ENCODE peak calls at places on chromosomes 6 and 20, in seven cellular contexts. One of them, this sample, is unnamed.

GRCh38 chr6:148857817-148858390 is 111.1 kb downstream of the UST start:
- DNase-seq in GM06990: no peak
- DNase-seq in colonic mucosa: no peak
- DNase-seq in A673: no peak
- DNase-seq in pancreas: no peak
- DNase-seq in AG09309: peak
- DNase-seq in cardiac fibroblast: peak
- DNase-seq in this sample: no peak

GRCh38 chr6:79705456-79705995 is 74.4 kb downstream of the SH3BGRL2 start:
- DNase-seq in cardiac fibroblast: peak
- DNase-seq in AG09309: no peak
- DNase-seq in GM06990: no peak
- DNase-seq in colonic mucosa: no peak
- DNase-seq in pancreas: no peak
- DNase-seq in A673: no peak
- DNase-seq in this sample: no peak

GRCh38 chr6:44129841-44130322 is 2.5 kb downstream of the TMEM63B start:
- DNase-seq in AG09309: no peak
- DNase-seq in A673: no peak
- DNase-seq in GM06990: no peak
- DNase-seq in pancreas: no peak
- DNase-seq in cardiac fibroblast: no peak
- DNase-seq in colonic mucosa: no peak
- DNase-seq in this sample: no peak

GRCh38 chr20:8082025-8082424 is 50.0 kb upstream of the PLCB1 start:
- DNase-seq in A673: peak
- DNase-seq in AG09309: no peak
- DNase-seq in cardiac fibroblast: peak
- DNase-seq in pancreas: no peak
- DNase-seq in GM06990: no peak
- DNase-seq in colonic mucosa: no peak
- DNase-seq in this sample: no peak

GRCh38 chr6:131547524-131547923 is 25.5 kb upstream of the ARG1 start:
- DNase-seq in pancreas: no peak
- DNase-seq in GM06990: no peak
- DNase-seq in colonic mucosa: no peak
- DNase-seq in A673: no peak
- DNase-seq in cardiac fibroblast: no peak
- DNase-seq in AG09309: no peak
- DNase-seq in this sample: no peak

GRCh38 chr6:43171284-43172126 is 436 bp downstream of the SRF start:
- DNase-seq in colonic mucosa: no peak
- DNase-seq in AG09309: no peak
- DNase-seq in GM06990: peak
- DNase-seq in A673: peak
- DNase-seq in pancreas: peak
- DNase-seq in cardiac fibroblast: no peak
- DNase-seq in this sample: no peak

GRCh38 chr20:21336455-21337151 is 33.5 kb downstream of the XRN2 start:
- DNase-seq in cardiac fibroblast: no peak
- DNase-seq in pancreas: no peak
- DNase-seq in AG09309: no peak
- DNase-seq in GM06990: no peak
- DNase-seq in A673: no peak
- DNase-seq in colonic mucosa: no peak
- DNase-seq in this sample: no peak

GRCh38 chr6:3831741-3832530 is 17.2 kb upstream of the FAM50B start:
- DNase-seq in colonic mucosa: no peak
- DNase-seq in pancreas: no peak
- DNase-seq in GM06990: no peak
- DNase-seq in cardiac fibroblast: peak
- DNase-seq in A673: no peak
- DNase-seq in AG09309: no peak
- DNase-seq in this sample: no peak

GRCh38 chr6:36685926-36686667 is 7.6 kb downstream of the CDKN1A start:
- DNase-seq in pancreas: no peak
- DNase-seq in AG09309: no peak
- DNase-seq in cardiac fibroblast: no peak
- DNase-seq in colonic mucosa: no peak
- DNase-seq in A673: no peak
- DNase-seq in GM06990: no peak
- DNase-seq in this sample: no peak

GRCh38 chr20:19493794-19494495 is 264.1 kb upstream of the RIN2 start:
- DNase-seq in colonic mucosa: no peak
- DNase-seq in pancreas: no peak
- DNase-seq in AG09309: no peak
- DNase-seq in GM06990: no peak
- DNase-seq in cardiac fibroblast: no peak
- DNase-seq in A673: no peak
- DNase-seq in this sample: no peak
- H3K4me3 ChIP-seq in colonic mucosa: no peak
- H3K4me3 ChIP-seq in pancreas: no peak
- H3K4me3 ChIP-seq in AG09309: no peak
- H3K4me3 ChIP-seq in GM06990: no peak
- H3K4me3 ChIP-seq in cardiac fibroblast: no peak
- H3K4me3 ChIP-seq in A673: no peak
- H3K4me3 ChIP-seq in this sample: no peak

DNA sequence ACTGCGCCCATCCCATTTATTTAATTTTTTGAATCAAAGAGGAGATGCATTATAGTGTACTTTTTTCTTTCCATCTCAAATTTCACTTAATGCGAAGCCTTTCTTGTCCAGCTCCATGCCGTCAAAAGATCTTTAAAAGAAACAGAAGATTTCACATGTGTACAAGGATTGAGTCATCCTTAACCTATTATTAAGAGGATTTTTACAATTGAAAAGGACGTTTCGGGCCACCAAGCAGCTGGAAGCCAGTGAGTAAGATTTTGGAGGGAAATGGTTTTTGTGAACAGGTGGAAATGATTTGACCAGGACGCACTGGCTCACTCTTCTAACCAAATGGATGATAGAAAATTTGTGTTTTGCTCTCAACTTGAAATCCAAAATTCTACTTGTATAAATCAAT is 15.1 kb upstream of the CCDC170 start:
- DNase-seq in GM06990: no peak
- DNase-seq in cardiac fibroblast: no peak
- DNase-seq in A673: no peak
- DNase-seq in pancreas: no peak
- DNase-seq in AG09309: no peak
- DNase-seq in colonic mucosa: no peak
- DNase-seq in this sample: no peak
- H3K4me3 ChIP-seq in GM06990: no peak
- H3K4me3 ChIP-seq in cardiac fibroblast: no peak
- H3K4me3 ChIP-seq in A673: no peak
- H3K4me3 ChIP-seq in pancreas: no peak
- H3K4me3 ChIP-seq in AG09309: no peak
- H3K4me3 ChIP-seq in colonic mucosa: no peak
- H3K4me3 ChIP-seq in this sample: no peak

DNA sequence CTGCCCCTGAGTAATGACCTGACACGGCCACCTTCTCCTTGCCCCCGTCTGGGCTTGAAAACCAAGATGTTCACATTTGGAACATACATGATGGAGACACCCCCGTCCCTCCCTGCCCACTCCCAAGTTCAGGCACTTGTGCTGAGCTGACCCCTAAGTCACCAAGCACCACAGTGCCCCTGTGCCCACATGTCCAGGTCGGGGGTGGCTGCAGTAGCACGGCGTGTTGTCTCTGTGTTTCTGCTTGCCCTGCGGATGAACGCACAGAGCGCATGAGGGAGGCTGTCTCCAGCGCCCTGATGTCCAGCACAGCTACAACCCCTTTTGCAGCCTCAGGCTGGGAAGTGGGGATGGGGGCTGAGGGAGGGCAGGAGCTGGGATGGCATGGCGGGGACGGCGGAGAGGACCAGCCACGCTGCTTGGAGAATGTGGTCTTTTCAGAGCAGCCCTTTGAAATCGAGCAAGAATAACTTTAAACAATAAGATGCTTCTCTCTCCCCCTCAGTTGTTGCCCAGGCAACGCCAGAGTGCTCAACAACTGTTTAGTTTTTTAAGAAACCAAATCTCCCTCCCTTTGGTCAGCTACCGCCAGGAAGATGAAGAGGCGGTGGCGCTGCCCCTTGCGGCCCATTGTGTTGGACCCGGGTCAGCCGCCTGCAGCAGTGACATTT is 33.2 kb upstream of the CDH22 start:
- DNase-seq in cardiac fibroblast: no peak
- DNase-seq in AG09309: no peak
- DNase-seq in colonic mucosa: no peak
- DNase-seq in A673: no peak
- DNase-seq in GM06990: no peak
- DNase-seq in pancreas: no peak
- DNase-seq in this sample: no peak
- H3K4me3 ChIP-seq in cardiac fibroblast: no peak
- H3K4me3 ChIP-seq in AG09309: no peak
- H3K4me3 ChIP-seq in colonic mucosa: no peak
- H3K4me3 ChIP-seq in A673: no peak
- H3K4me3 ChIP-seq in GM06990: no peak
- H3K4me3 ChIP-seq in pancreas: no peak
- H3K4me3 ChIP-seq in this sample: no peak

DNA sequence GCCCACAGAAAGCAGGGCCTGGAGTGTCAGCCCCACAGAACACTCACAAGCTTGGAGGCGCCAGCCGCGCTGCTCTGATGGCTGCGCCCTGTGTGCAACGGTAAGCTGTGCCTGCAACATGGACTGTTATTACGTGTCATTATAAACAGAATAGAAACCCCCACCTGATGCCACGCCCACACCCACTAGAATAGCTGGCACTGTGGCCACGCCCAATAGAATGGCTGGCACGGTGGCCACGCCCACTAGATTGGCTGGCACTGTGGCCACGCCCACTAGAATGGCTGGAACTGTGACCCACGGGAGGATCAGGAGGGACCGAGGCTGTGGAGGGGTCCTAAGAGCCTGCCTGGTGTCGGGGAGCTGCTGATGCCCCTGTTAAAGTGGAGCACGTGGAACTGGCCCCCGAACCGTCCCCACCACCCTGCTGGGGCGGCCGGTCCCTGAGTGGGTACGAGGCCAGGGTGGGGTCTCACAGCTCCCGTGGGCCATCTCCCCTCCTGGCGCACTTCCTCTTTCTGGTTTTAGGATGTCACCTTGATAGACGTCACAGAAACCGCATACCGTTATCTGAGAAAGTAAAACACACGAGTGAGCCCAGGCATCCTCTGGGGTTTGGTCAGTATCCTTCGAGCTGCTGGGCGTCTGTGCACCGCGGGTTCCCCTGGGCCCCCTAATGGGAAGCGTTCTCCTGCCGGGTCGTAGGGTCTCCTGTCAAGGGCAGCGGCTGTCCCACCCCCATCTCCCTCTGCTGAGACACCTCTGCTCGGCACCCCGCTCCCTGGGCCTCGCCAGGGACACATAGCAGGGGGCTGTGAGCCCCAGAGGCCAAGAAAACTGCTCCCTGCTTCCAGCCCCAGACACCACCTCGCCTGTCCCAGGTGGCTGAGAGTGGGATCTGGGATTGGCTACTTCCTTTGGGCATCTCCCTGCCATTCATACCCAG is 25.4 kb downstream of the SLC17A9 start:
- DNase-seq in AG09309: no peak
- DNase-seq in cardiac fibroblast: no peak
- DNase-seq in A673: peak
- DNase-seq in pancreas: no peak
- DNase-seq in colonic mucosa: peak
- DNase-seq in GM06990: peak
- DNase-seq in this sample: peak
- H3K4me3 ChIP-seq in AG09309: no peak
- H3K4me3 ChIP-seq in cardiac fibroblast: no peak
- H3K4me3 ChIP-seq in A673: no peak
- H3K4me3 ChIP-seq in pancreas: no peak
- H3K4me3 ChIP-seq in colonic mucosa: no peak
- H3K4me3 ChIP-seq in GM06990: peak
- H3K4me3 ChIP-seq in this sample: peak

DNA sequence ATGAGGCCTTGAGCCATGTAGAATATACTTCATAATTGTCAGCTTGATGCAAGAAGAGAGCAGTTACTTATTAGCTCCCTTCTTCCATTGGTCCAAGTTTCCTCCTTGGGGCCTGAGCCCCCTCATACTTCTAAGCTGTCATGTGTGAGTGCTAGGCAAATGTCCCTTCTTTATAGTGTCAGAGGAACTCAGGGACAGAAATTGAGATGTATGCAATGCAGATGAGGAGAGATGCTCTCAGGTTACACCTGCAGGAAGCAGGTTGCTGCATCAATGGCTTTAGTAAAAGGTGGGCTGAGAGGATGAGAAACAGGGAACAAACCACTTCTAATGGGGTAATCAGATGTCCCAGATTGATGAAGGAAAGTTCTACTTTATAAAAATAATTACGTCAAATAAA is 6.7 kb upstream of the PDSS2 start:
- DNase-seq in AG09309: no peak
- DNase-seq in GM06990: no peak
- DNase-seq in A673: no peak
- DNase-seq in pancreas: no peak
- DNase-seq in colonic mucosa: no peak
- DNase-seq in cardiac fibroblast: no peak
- DNase-seq in this sample: no peak
- H3K4me3 ChIP-seq in AG09309: no peak
- H3K4me3 ChIP-seq in GM06990: no peak
- H3K4me3 ChIP-seq in A673: no peak
- H3K4me3 ChIP-seq in pancreas: no peak
- H3K4me3 ChIP-seq in colonic mucosa: no peak
- H3K4me3 ChIP-seq in cardiac fibroblast: no peak
- H3K4me3 ChIP-seq in this sample: no peak